ENCODE peak calls at places on chromosome 16, in nine cellular contexts. J is HCT116, A is Peyer's patch, G is A549, Q is stomach, K is H1, O is spleen, V is ovary, X is esophagus squamous epithelium. N is an unnamed sample.

GRCh38 chr16:2817496-2818277 is 650 bp downstream of the PRSS21 start:
- DNase-seq in O (peak; percentile 66), V (peak; percentile 23), K (no peak), A (no peak), G (no peak), J (no peak), Q (no peak), X (no peak), N (no peak)

GRCh38 chr16:11049396-11050059 is 105.2 kb downstream of the CLEC16A start:
- DNase-seq in Q (no peak), O (no peak), A (no peak), X (no peak), J (no peak), G (peak; percentile 8), K (peak; percentile 38), V (no peak), N (no peak)

GRCh38 chr16:23254338-23254737 is 47.8 kb upstream of the SCNN1B start:
- DNase-seq in Q (no peak), J (no peak), G (no peak), O (no peak), K (no peak), X (no peak), A (no peak), V (no peak), N (no peak)

GRCh38 chr16:57622361-57623250 is 5.8 kb upstream of the ADGRG1 start:
- DNase-seq in X (no peak), A (peak; percentile 40), G (no peak), J (no peak), K (no peak), Q (no peak), V (peak; percentile 21), O (peak; percentile 67), N (no peak)

GRCh38 chr16:12661656-12662172 is 142.0 kb downstream of the CPPED1 start:
- DNase-seq in V (no peak), X (no peak), J (peak; percentile 6), O (no peak), K (peak; percentile 49), Q (no peak), A (no peak), G (no peak), N (no peak)

GRCh38 chr16:1865902-1866690 is 5.9 kb downstream of the MEIOB start:
- DNase-seq in A (no peak), J (no peak), G (no peak), V (no peak), X (no peak), K (no peak), Q (no peak), O (no peak), N (no peak)

GRCh38 chr16:6726621-6727020 is 606.0 kb upstream of the RBFOX1 start:
- DNase-seq in K (no peak), J (no peak), G (no peak), Q (no peak), V (no peak), O (no peak), A (no peak), X (no peak), N (no peak)

GRCh38 chr16:86496262-86496928 is 13.9 kb upstream of the FOXF1 start:
- DNase-seq in G (no peak), V (no peak), X (no peak), O (peak; percentile 54), K (no peak), J (no peak), Q (no peak), A (no peak), N (no peak)

GRCh38 chr16:569445-570254 is at the start of gene PIGQ:
- DNase-seq in J (no peak), G (peak; percentile 81), V (peak; percentile 87), A (peak; percentile 81), O (peak; percentile 92), K (no peak), Q (peak; percentile 64), X (no peak), N (no peak)

GRCh38 chr16:565420-566330 is 1.1 kb upstream of the NHLRC4 start:
- DNase-seq in O (no peak), K (no peak), A (no peak), V (peak; percentile 84), X (no peak), Q (no peak), J (no peak), G (no peak), N (no peak)

GRCh38 chr16:566475-567361 is at the start of gene NHLRC4:
- DNase-seq in A (peak; percentile 74), Q (peak; percentile 69), G (no peak), O (peak; percentile 94), K (no peak), X (no peak), J (no peak), V (peak; percentile 92), N (no peak)

GRCh38 chr16:568401-569258 is 1.1 kb upstream of the PIGQ start:
- DNase-seq in K (no peak), J (no peak), V (no peak), G (no peak), O (no peak), A (no peak), X (no peak), Q (peak; percentile 52), N (no peak)

GRCh38 chr16:567362-568256 is 804 bp downstream of the NHLRC4 start:
- DNase-seq in J (no peak), Q (no peak), X (no peak), O (no peak), G (no peak), K (no peak), V (no peak), A (no peak), N (no peak)
- TF ChIP-seq POLR2A in J (no peak), Q (no peak), X (no peak), O (no peak), G (no peak), K (no peak), V (no peak), A (no peak), N (no peak)

DNA sequence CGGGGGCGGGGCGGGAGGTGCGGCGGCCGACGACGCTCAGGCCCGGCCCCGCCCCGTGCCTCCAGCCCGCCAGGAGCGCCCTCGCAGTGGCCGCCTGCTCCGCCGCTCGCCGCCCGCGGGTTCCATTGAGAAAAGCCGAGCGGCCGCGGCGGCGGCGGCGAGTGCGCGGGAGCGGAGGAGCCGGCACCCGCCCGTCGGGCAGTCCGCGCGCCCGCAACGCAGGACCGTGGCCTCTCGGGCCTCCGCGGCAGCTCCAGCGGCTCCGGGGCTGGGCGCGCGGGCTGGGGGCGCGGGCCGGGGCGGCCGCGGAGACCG is at the start of gene ZFPM1:
- DNase-seq in K (no peak), J (no peak), G (no peak), A (no peak), X (no peak), Q (no peak), V (no peak), O (no peak), N (no peak)
- TF ChIP-seq POLR2A in K (no peak), J (no peak), G (peak; percentile 42), A (no peak), X (no peak), Q (no peak), V (no peak), O (no peak), N (peak; percentile 52)

DNA sequence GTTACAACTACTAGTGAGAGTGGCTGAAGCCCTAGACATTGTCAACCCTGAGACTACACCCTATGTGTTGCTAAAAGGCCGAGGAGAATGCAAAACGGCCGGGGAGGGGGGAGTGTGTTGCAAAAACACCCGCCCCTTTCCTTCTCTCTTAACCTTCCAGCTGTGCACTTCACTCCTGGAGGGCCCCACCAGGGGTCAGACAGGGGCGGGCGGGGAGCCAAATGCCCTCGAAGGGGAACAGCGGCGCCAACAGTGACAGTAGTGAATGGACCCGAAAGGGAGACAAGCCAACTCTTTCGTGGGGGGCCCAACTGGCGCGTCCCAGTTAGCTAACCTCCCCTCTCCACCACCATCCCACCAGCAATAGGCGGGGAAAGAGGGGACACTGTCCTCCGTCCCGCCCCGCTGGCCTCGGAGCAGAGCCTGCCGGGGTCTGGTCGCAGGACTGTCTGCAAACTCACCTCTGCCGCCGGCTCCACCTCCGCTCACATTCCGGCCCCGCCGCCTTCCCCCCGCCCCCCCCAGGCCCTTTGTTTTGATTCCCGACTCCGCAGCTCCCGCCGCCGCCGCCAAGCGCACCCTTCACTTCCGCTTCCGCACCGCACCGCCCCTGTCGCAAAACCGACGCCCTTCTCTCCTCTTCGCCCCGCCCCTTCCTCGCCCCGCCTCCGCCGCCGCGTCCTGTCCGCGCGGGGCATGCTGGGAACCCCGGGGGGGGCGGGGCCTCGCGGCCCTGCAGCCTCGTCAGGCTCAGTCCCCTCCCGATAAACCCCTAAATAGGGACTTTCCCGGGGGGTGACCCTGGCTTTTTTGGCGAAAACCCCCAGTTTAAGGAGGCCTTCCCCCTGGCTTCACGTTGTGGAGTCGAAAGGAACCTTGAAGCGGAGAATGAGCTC is at the start of gene MARF1:
- DNase-seq in G (peak; percentile 68), V (peak; percentile 100), O (peak; percentile 99), Q (peak; percentile 99), J (peak; percentile 87), X (peak; percentile 91), K (peak; percentile 79), A (peak; percentile 100), N (peak; percentile 78)
- TF ChIP-seq POLR2A in G (peak; percentile 83), V (peak; percentile 99), O (peak; percentile 97), Q (peak; percentile 93), J (peak; percentile 76), X (peak; percentile 93), K (peak; percentile 86), A (peak; percentile 98), N (peak; percentile 71)

GRCh38 chr16:88784856-88785105 is 239 bp downstream of the PIEZO1 start:
- DNase-seq in J (no peak), O (no peak), Q (no peak), A (no peak), K (no peak), G (no peak), V (no peak), X (no peak), N (no peak)

GRCh38 chr16:88782454-88783390 is 2.3 kb downstream of the PIEZO1 start:
- DNase-seq in O (peak; percentile 80), Q (no peak), X (no peak), J (peak; percentile 48), G (no peak), K (no peak), A (no peak), V (peak; percentile 42), N (no peak)

GRCh38 chr16:88783391-88784073 is 1.5 kb downstream of the PIEZO1 start:
- DNase-seq in K (no peak), V (peak; percentile 49), A (peak; percentile 58), O (peak; percentile 81), X (no peak), G (no peak), Q (peak; percentile 54), J (no peak), N (no peak)

GRCh38 chr16:88785106-88785924 is at the start of gene PIEZO1:
- DNase-seq in G (peak; percentile 62), X (no peak), O (peak; percentile 97), Q (peak; percentile 82), K (no peak), J (no peak), V (peak; percentile 88), A (peak; percentile 87), N (no peak)

DNA sequence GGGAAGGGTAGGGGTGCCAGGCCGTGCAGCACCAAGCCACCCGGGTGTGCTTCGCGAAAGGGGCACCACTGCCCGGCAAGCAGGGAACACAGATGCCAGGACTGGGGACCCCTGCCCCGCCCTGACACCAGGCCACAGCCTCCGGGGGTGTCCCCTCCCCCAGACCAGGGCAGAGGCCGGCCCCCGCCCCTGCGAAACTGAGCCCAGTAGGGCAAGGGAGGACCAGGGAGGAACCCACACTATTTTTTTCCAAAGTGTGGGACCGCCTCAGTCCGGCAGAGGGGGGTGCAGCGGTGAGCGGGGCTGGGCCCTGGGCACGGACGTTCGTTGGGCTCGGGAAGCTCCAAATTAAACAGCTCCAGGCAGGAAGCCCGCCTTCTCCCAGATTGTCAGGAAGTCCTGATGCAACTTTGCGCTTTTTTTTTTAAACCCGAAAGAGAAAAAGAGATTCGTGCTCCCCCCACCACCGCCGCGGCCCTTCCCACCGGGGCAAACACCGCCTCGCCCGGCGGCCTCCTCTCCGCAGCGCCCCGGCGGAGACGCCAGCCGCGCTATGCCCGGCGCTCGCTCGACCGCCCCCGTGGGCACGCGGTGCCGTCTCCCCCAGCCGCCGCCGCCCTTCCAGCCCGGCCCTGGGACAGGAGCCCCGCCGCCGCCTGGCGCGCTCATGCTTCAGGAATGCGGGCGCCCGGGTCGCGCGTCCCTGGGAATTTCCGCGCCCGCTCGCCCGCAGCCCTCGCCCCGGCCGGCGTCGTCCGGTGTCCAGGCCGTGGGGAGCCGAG is 755 bp downstream of the PIEZO1 start:
- DNase-seq in O (peak; percentile 89), Q (peak; percentile 66), A (peak; percentile 79), G (peak; percentile 83), V (peak; percentile 84), K (no peak), J (no peak), X (no peak), N (no peak)
- TF ChIP-seq POLR2A in O (no peak), Q (no peak), A (no peak), G (no peak), V (no peak), K (no peak), J (no peak), X (no peak), N (no peak)